ENCODE peak calls at places on chromosomes 11 and 22, in five cellular contexts. O is dorsolateral prefrontal cortex, Y is left lung, W is GM06990, H is GM12865. M is an unnamed sample.

GRCh38 chr22:47115921-47116320 is 353.5 kb downstream of the TBC1D22A start:
- DNase-seq in H (no peak), Y (peak), W (no peak), O (no peak), M (no peak)

GRCh38 chr11:128937480-128937879 is 5.2 kb downstream of the TP53AIP1 start:
- DNase-seq in H (no peak), O (no peak), Y (no peak), W (no peak), M (no peak)

GRCh38 chr22:37533995-37534394 is 14.8 kb upstream of the CARD10 start:
- DNase-seq in H (peak), O (no peak), Y (no peak), W (no peak), M (no peak)

GRCh38 chr11:74011360-74012071 is 2.6 kb upstream of the UCP3 start:
- DNase-seq in W (peak), H (peak), O (no peak), Y (no peak), M (peak)

GRCh38 chr11:110529043-110529442 is 99.3 kb downstream of the FDX1 start:
- DNase-seq in H (peak), O (no peak), W (no peak), Y (no peak), M (no peak)

GRCh38 chr22:21041937-21042336 is 3.8 kb upstream of the LRRC74B start:
- DNase-seq in O (no peak), Y (no peak), W (no peak), H (no peak), M (no peak)

GRCh38 chr22:50713571-50714056 is 24.4 kb upstream of the ACR start:
- DNase-seq in Y (no peak), H (no peak), O (peak), W (no peak), M (no peak)

GRCh38 chr22:19750666-19751490 is 9.7 kb upstream of the TBX1 start:
- DNase-seq in W (no peak), Y (no peak), H (no peak), O (no peak), M (no peak)

GRCh38 chr11:11415786-11416390 is 62.8 kb upstream of the CSNK2A3 start:
- DNase-seq in H (no peak), W (no peak), Y (no peak), O (no peak), M (no peak)

GRCh38 chr11:34529643-34530042 is 16.0 kb upstream of the ELF5 start:
- DNase-seq in O (no peak), Y (no peak), W (no peak), H (no peak), M (no peak)

GRCh38 chr11:76232026-76232665 is 25.8 kb upstream of the WNT11 start:
- DNase-seq in Y (no peak), O (no peak), W (peak), H (peak), M (peak)

DNA sequence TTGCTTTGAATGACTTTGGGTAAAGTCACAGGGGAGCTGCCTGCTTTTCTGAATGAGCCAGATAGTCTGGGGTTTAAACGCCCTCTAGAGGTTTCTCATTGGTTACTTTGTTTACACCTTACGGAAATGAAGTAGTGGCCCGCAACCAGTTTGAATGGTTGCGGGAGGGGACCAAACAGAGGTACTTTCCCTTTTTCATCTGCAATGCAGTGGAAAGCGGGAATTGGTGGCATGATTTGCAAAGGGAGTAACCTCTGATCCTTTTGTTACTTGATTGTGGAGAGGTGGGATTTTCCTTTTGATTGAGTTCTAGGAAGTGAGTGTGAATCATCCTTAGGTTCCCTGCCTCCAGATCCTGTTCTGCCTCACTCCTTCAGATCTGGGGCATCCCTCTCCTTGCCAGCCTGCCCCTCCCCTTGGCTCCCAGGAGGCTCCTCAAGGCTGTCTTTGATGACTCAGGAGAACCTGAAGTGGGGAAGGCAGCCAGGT is 15.9 kb upstream of the GLYATL1 start:
- DNase-seq in Y (no peak), O (no peak), W (no peak), H (peak), M (peak)
- TF ChIP-seq CTCF in Y (no peak), O (peak), W (peak), H (peak), M (peak)

GRCh38 chr11:64848779-64849599 is 4.5 kb upstream of the CDC42BPG start:
- DNase-seq in O (no peak), W (no peak), H (peak), Y (no peak), M (no peak)
- TF ChIP-seq CTCF in O (no peak), W (peak), H (no peak), Y (no peak), M (peak)

GRCh38 chr11:35799655-35800054 is 137.1 kb downstream of the TRIM44 start:
- DNase-seq in O (no peak), W (no peak), Y (no peak), H (no peak), M (no peak)
- TF ChIP-seq CTCF in O (no peak), W (no peak), Y (peak), H (no peak), M (no peak)

GRCh38 chr22:32204211-32204855 is 540 bp downstream of the RFPL2 start:
- DNase-seq in H (no peak), O (peak), W (no peak), Y (no peak), M (no peak)
- TF ChIP-seq CTCF in H (no peak), O (no peak), W (no peak), Y (no peak), M (no peak)

GRCh38 chr11:102914238-102915043 is 39.7 kb upstream of the MMP12 start:
- DNase-seq in H (peak), W (no peak), Y (no peak), O (no peak), M (no peak)
- TF ChIP-seq CTCF in H (peak), W (peak), Y (peak), O (peak), M (peak)

GRCh38 chr11:8533332-8533731 is 60.7 kb downstream of the STK33 start:
- DNase-seq in O (no peak), H (peak), Y (no peak), W (peak), M (peak)
- TF ChIP-seq CTCF in O (no peak), H (peak), Y (no peak), W (peak), M (no peak)

GRCh38 chr11:69682221-69682620 is 7.1 kb upstream of the LTO1 start:
- DNase-seq in W (no peak), Y (no peak), O (no peak), H (no peak), M (no peak)

GRCh38 chr11:69685348-69685747 is 10.2 kb upstream of the LTO1 start:
- DNase-seq in Y (no peak), O (no peak), W (no peak), H (no peak), M (no peak)

GRCh38 chr11:69682681-69683326 is 7.7 kb upstream of the LTO1 start:
- DNase-seq in W (no peak), Y (no peak), O (no peak), H (no peak), M (no peak)

GRCh38 chr11:69684651-69685050 is 9.5 kb upstream of the LTO1 start:
- DNase-seq in O (no peak), W (no peak), H (no peak), Y (no peak), M (no peak)

GRCh38 chr11:69683764-69684333 is 8.7 kb upstream of the LTO1 start:
- DNase-seq in H (no peak), Y (no peak), W (no peak), O (no peak), M (no peak)
- TF ChIP-seq CTCF in H (peak), Y (peak), W (peak), O (no peak), M (peak)